ENCODE peak calls at places on chromosomes 11 and 22, in four cellular contexts. U is SK-N-SH, W is transverse colon, G is suprapubic skin. Z is an unnamed sample. For H3K4me1, the result is how much of the 10 kb centered on the place peaks cover.

GRCh38 chr22:32661737-32662586 is 139.5 kb upstream of the TIMP3 start:
- DNase-seq in W (no peak), G (no peak), U (no peak), Z (no peak)

GRCh38 chr22:39556970-39557811 is 13.4 kb upstream of the CACNA1I start:
- DNase-seq in G (no peak), W (no peak), U (peak), Z (no peak)

GRCh38 chr11:79201637-79202347 is 239.0 kb downstream of the TENM4 start:
- DNase-seq in G (no peak), U (no peak), W (no peak), Z (no peak)

GRCh38 chr11:121538054-121538453 is 85.3 kb upstream of the SORL1-AS1 start:
- DNase-seq in W (no peak), U (no peak), G (no peak), Z (no peak)

GRCh38 chr11:18564149-18564548 is 24.4 kb downstream of the UEVLD start:
- DNase-seq in W (no peak), U (no peak), G (no peak), Z (no peak)

GRCh38 chr11:36500315-36500721 is 9.8 kb downstream of the TRAF6 start:
- DNase-seq in W (peak), U (no peak), G (no peak), Z (no peak)

GRCh38 chr11:103668859-103669258 is 367.6 kb upstream of the DDI1 start:
- DNase-seq in U (no peak), W (no peak), G (no peak), Z (no peak)

GRCh38 chr11:39641749-39642148 is 1817.7 kb downstream of the LRRC4C start:
- DNase-seq in W (no peak), U (no peak), G (no peak), Z (no peak)

GRCh38 chr11:128894685-128895084 is 3.5 kb downstream of the KCNJ5 start:
- DNase-seq in U (peak), W (peak), G (no peak), Z (peak)

DNA sequence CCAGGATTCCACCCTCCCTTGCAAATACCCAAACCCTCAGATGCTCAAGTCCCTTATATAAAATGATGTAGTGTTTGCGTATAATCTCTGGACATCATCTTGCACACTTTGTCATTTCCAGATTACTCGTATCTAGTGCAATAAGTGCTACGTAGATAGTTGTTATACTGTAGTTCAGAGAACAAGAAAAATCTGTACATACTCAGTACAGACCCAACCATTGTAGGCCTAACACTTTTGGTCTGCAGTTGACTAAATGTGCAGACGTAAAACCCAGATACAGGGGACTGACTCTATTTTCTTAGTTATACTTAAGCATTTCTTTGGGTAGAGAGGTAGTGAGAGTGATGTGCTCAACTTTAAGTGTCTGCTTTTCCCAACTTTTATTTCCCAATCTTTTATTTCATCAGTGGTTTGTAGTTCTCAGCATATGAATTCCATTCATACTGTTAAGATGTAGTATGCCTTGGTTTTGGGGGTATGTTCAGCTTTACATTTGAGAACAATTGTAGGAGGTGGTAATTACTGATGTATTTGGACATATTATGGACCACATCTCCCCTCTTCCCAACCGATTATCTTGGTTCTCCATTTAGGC is 43.9 kb downstream of the DDX6 start:
- DNase-seq in U (no peak), W (no peak), G (no peak), Z (no peak)
- TF ChIP-seq POLR2AphosphoS5 in U (peak), W (peak), G (no peak), Z (no peak)

GRCh38 chr11:15526032-15526431 is 411.3 kb downstream of the INSC start:
- DNase-seq in U (no peak), W (no peak), G (no peak), Z (no peak)
- TF ChIP-seq EP300 in U (no peak), W (no peak), G (no peak), Z (no peak)

GRCh38 chr22:19432092-19432844 is at the start of gene MRPL40:
- DNase-seq in U (peak), W (peak), G (peak), Z (peak)

GRCh38 chr22:19430890-19431541 is 517 bp downstream of the HIRA start:
- DNase-seq in G (peak), U (peak), W (peak), Z (peak)

GRCh38 chr22:19429950-19430889 is 1.3 kb downstream of the HIRA start:
- DNase-seq in G (no peak), W (peak), U (peak), Z (peak)

GRCh38 chr22:19434829-19435580 is 2.7 kb downstream of the MRPL40 start:
- DNase-seq in G (no peak), W (no peak), U (no peak), Z (no peak)

DNA sequence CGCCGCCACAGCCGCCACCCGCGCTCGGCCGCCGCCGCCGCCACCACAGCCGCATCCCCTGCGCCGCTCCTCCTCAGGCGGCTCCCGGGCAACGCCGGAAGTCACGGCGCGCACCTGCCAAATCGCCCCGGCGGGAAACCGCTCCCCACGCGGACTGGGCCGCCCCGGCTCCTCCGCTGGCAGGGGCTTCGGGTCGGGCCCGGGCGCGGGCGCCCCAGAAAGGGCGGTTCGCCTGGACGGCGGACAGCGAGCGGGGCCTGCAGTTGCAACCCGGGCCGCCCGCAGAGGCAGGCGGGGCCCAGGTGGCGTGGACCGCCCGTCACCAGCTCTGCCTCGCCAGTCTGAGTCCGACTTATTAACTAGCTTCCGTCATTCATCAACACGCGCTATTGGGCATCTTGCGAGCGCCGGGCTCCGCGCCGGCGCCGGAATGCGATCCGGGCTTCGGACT is at the start of gene HIRA:
- DNase-seq in G (peak), W (peak), U (peak), Z (peak)
- H3K4me1 ChIP-seq in G (under half), W (under half), U (under half), Z (under half)

GRCh38 chr11:86681039-86681745 is 8.8 kb upstream of the ME3 start:
- DNase-seq in U (no peak), W (no peak), G (no peak), Z (no peak)
- TF ChIP-seq POLR2AphosphoS5 in U (no peak), W (no peak), G (no peak), Z (no peak)

GRCh38 chr11:122700676-122701075 is 45.2 kb downstream of the UBASH3B start:
- DNase-seq in G (no peak), W (no peak), U (no peak), Z (no peak)
- TF ChIP-seq EP300 in G (no peak), W (no peak), U (no peak), Z (no peak)

GRCh38 chr11:93491941-93492340 is 51.2 kb downstream of the SMCO4 start:
- DNase-seq in U (no peak), G (no peak), W (no peak), Z (no peak)
- H3K4me1 ChIP-seq in U (under half), G (under half), W (under half), Z (under half)

DNA sequence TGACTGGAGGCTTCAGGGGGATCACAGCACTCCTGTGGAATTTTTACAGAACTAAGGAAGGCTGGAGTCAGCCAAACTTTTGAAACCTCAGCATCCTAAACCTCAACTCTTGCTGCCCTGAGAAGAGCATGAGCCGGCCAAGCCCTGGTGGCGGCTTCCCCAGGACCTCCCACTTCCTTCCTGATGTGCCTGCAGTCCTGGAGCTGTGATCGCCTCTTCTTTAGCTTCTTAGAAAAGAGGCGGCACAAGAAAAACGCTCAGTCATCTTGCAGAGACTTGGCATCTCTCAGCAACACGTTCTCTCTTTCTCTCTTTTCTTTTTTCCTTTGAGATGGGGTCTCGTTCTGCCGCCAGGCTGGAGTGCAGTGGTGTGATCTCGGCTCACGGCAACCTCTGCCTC is 40.4 kb upstream of the AMPD3 start:
- DNase-seq in W (peak), U (no peak), G (no peak), Z (no peak)
- TF ChIP-seq POLR2AphosphoS5 in W (no peak), U (no peak), G (no peak), Z (no peak)

GRCh38 chr11:11366793-11367192 is 13.7 kb upstream of the CSNK2A3 start:
- DNase-seq in G (no peak), U (no peak), W (no peak), Z (no peak)
- TF ChIP-seq EP300 in G (no peak), U (no peak), W (no peak), Z (no peak)

DNA sequence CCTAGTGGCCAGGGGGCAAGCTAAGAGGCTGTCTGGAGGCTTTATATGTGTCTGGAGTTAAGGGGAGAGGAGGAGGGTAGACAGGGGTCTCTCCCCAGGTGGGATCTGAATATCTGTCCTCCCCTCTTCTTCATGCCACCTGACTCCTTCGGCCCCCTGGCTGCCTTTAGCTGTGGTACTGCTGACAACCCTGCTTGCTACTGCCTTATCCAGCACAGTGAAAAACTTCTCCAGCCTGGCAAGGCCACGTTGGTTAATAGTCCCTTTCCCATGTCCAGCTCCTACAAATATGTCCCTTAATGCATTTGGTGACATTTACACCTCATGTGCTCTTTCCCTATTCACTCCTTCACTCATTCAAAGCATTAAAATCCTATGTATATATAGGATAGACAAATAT is 42.4 kb upstream of the NNMT start:
- DNase-seq in U (peak), G (no peak), W (no peak), Z (no peak)
- H3K4me1 ChIP-seq in U (under half), G (under half), W (under half), Z (under half)